ENCODE peak calls at places on chromosomes 6 and 20, in ten cellular contexts. Z, J, X, P, K, T, B, Q, L and W are unnamed samples.

GRCh38 chr6:150256618-150257272 is 112.1 kb upstream of the IYD start:
- DNase-seq in Z (no peak), J (no peak), X (peak; percentile 71), P (no peak), K (no peak), T (no peak), B (peak; percentile 30), Q (no peak), L (no peak), W (peak; percentile 92)

GRCh38 chr6:14059791-14060436 is 57.7 kb upstream of the CD83 start:
- DNase-seq in Z (peak; percentile 64), J (peak; percentile 41), X (peak; percentile 38), P (peak; percentile 3), K (peak; percentile 14), T (peak; percentile 50), B (peak; percentile 13), Q (peak; percentile 77), L (no peak), W (no peak)

GRCh38 chr6:151695181-151695580 is 112.3 kb upstream of the ESR1 start:
- DNase-seq in Z (no peak), J (no peak), X (no peak), P (no peak), K (no peak), T (no peak), B (no peak), Q (no peak), L (no peak), W (no peak)

GRCh38 chr6:144283781-144284473 is 1.2 kb upstream of the UTRN start:
- DNase-seq in Z (no peak), J (no peak), X (peak; percentile 51), P (no peak), K (no peak), T (no peak), B (no peak), Q (no peak), L (no peak), W (peak; percentile 35)

GRCh38 chr6:118813795-118814194 is 80.2 kb upstream of the ASF1A start:
- DNase-seq in Z (no peak), J (no peak), X (peak; percentile 71), P (no peak), K (no peak), T (no peak), B (no peak), Q (no peak), L (no peak), W (peak; percentile 21)

GRCh38 chr6:6610031-6610591 is 21.6 kb downstream of the LY86 start:
- DNase-seq in Z (no peak), J (no peak), X (no peak), P (no peak), K (no peak), T (no peak), B (no peak), Q (no peak), L (no peak), W (no peak)

GRCh38 chr6:21523652-21524051 is 69.9 kb upstream of the SOX4 start:
- DNase-seq in Z (no peak), J (no peak), X (no peak), P (no peak), K (no peak), T (no peak), B (no peak), Q (no peak), L (no peak), W (no peak)

GRCh38 chr20:4585104-4585753 is 136.5 kb upstream of the PRND start:
- DNase-seq in Z (no peak), J (no peak), X (peak; percentile 92), P (no peak), K (no peak), T (no peak), B (peak; percentile 50), Q (no peak), L (no peak), W (peak; percentile 60)

GRCh38 chr6:35317483-35318199 is 20.0 kb downstream of the DEF6 start:
- DNase-seq in Z (no peak), J (no peak), X (no peak), P (no peak), K (no peak), T (no peak), B (no peak), Q (no peak), L (no peak), W (no peak)

GRCh38 chr6:169968541-169969270 is 217.3 kb downstream of the ERMARD start:
- DNase-seq in Z (no peak), J (no peak), X (no peak), P (no peak), K (no peak), T (no peak), B (no peak), Q (no peak), L (no peak), W (no peak)

GRCh38 chr6:150418825-150419594 is 50.2 kb downstream of the IYD start:
- DNase-seq in Z (peak; percentile 83), J (peak; percentile 71), X (peak; percentile 79), P (peak; percentile 42), K (peak; percentile 65), T (no peak), B (no peak), Q (peak; percentile 71), L (peak; percentile 48), W (peak; percentile 7)

GRCh38 chr6:166989427-166990034 is 9.7 kb upstream of the CEP43 start:
- DNase-seq in Z (no peak), J (no peak), X (peak; percentile 72), P (peak; percentile 36), K (peak; percentile 19), T (no peak), B (no peak), Q (peak; percentile 25), L (no peak), W (peak; percentile 9)

GRCh38 chr20:44485830-44486198 is 10.1 kb downstream of the TTPAL start:
- DNase-seq in Z (no peak), J (no peak), X (no peak), P (no peak), K (no peak), T (no peak), B (no peak), Q (no peak), L (no peak), W (no peak)

GRCh38 chr6:104229057-104229456 is 630.7 kb downstream of the HACE1 start:
- DNase-seq in Z (no peak), J (no peak), X (no peak), P (peak; percentile 84), K (no peak), T (no peak), B (no peak), Q (no peak), L (no peak), W (no peak)